ENCODE peak calls at places on chromosomes 5 and 9, in seven cellular contexts. One of them, this sample, is unnamed.

GRCh38 chr5:91266184-91266705 is 116.9 kb downstream of the ARRDC3 start:
- DNase-seq in psoas muscle: no peak
- DNase-seq in lower lobe of right lung: no peak
- DNase-seq in AG04450: no peak
- DNase-seq in stomach: no peak
- DNase-seq in GM23248: peak; percentile 86
- DNase-seq in spleen: no peak
- DNase-seq in this sample: no peak

GRCh38 chr9:34994429-34995287 is 5.1 kb downstream of the DNAJB5 start:
- DNase-seq in psoas muscle: peak; percentile 62
- DNase-seq in lower lobe of right lung: no peak
- DNase-seq in AG04450: no peak
- DNase-seq in stomach: peak; percentile 46
- DNase-seq in GM23248: peak; percentile 71
- DNase-seq in spleen: no peak
- DNase-seq in this sample: peak; percentile 34

GRCh38 chr5:61416010-61416409 is 84.0 kb downstream of the ZSWIM6 start:
- DNase-seq in psoas muscle: no peak
- DNase-seq in lower lobe of right lung: no peak
- DNase-seq in AG04450: no peak
- DNase-seq in stomach: no peak
- DNase-seq in GM23248: no peak
- DNase-seq in spleen: no peak
- DNase-seq in this sample: no peak

GRCh38 chr5:167392252-167392651 is 899.2 kb upstream of the WWC1 start:
- DNase-seq in psoas muscle: no peak
- DNase-seq in lower lobe of right lung: no peak
- DNase-seq in AG04450: no peak
- DNase-seq in stomach: no peak
- DNase-seq in GM23248: no peak
- DNase-seq in spleen: no peak
- DNase-seq in this sample: no peak

GRCh38 chr9:121350993-121351561 is 19.0 kb downstream of the STOM start:
- DNase-seq in psoas muscle: peak; percentile 68
- DNase-seq in lower lobe of right lung: peak; percentile 59
- DNase-seq in AG04450: peak; percentile 86
- DNase-seq in stomach: peak; percentile 77
- DNase-seq in GM23248: peak; percentile 95
- DNase-seq in spleen: no peak
- DNase-seq in this sample: peak; percentile 80

GRCh38 chr9:126491256-126491879 is 122.4 kb upstream of the LMX1B start:
- DNase-seq in psoas muscle: no peak
- DNase-seq in lower lobe of right lung: no peak
- DNase-seq in AG04450: peak; percentile 33
- DNase-seq in stomach: peak; percentile 52
- DNase-seq in GM23248: peak; percentile 81
- DNase-seq in spleen: peak; percentile 61
- DNase-seq in this sample: peak; percentile 58

GRCh38 chr5:112240011-112240410 is 179.1 kb downstream of the EPB41L4A start:
- DNase-seq in psoas muscle: no peak
- DNase-seq in lower lobe of right lung: no peak
- DNase-seq in AG04450: no peak
- DNase-seq in stomach: no peak
- DNase-seq in GM23248: peak; percentile 5
- DNase-seq in spleen: no peak
- DNase-seq in this sample: no peak

GRCh38 chr9:126056312-126057021 is 270.2 kb upstream of the MVB12B start:
- DNase-seq in psoas muscle: no peak
- DNase-seq in lower lobe of right lung: no peak
- DNase-seq in AG04450: no peak
- DNase-seq in stomach: no peak
- DNase-seq in GM23248: no peak
- DNase-seq in spleen: peak; percentile 27
- DNase-seq in this sample: no peak

GRCh38 chr5:154189819-154190651 is 498 bp upstream of the GALNT10 start:
- DNase-seq in psoas muscle: peak; percentile 94
- DNase-seq in lower lobe of right lung: peak; percentile 93
- DNase-seq in AG04450: no peak
- DNase-seq in stomach: peak; percentile 89
- DNase-seq in GM23248: peak; percentile 93
- DNase-seq in spleen: peak; percentile 98
- DNase-seq in this sample: peak; percentile 68

GRCh38 chr9:124786881-124787573 is 10.1 kb downstream of the OLFML2A start:
- DNase-seq in psoas muscle: no peak
- DNase-seq in lower lobe of right lung: no peak
- DNase-seq in AG04450: no peak
- DNase-seq in stomach: peak; percentile 18
- DNase-seq in GM23248: no peak
- DNase-seq in spleen: peak; percentile 67
- DNase-seq in this sample: no peak

GRCh38 chr9:133521122-133522072 is 3.4 kb downstream of the MYMK start:
- DNase-seq in psoas muscle: peak; percentile 19
- DNase-seq in lower lobe of right lung: no peak
- DNase-seq in AG04450: no peak
- DNase-seq in stomach: no peak
- DNase-seq in GM23248: no peak
- DNase-seq in spleen: no peak
- DNase-seq in this sample: no peak

GRCh38 chr5:56269216-56269927 is 36.2 kb upstream of the ANKRD55 start:
- DNase-seq in psoas muscle: no peak
- DNase-seq in lower lobe of right lung: no peak
- DNase-seq in AG04450: no peak
- DNase-seq in stomach: no peak
- DNase-seq in GM23248: peak; percentile 83
- DNase-seq in spleen: no peak
- DNase-seq in this sample: no peak
- H3K27ac ChIP-seq in psoas muscle: no peak overlapping the region
- H3K27ac ChIP-seq in lower lobe of right lung: no peak overlapping the region
- H3K27ac ChIP-seq in AG04450: no peak overlapping the region
- H3K27ac ChIP-seq in stomach: no peak overlapping the region
- H3K27ac ChIP-seq in GM23248: no peak overlapping the region
- H3K27ac ChIP-seq in spleen: no peak overlapping the region
- H3K27ac ChIP-seq in this sample: no peak overlapping the region

DNA sequence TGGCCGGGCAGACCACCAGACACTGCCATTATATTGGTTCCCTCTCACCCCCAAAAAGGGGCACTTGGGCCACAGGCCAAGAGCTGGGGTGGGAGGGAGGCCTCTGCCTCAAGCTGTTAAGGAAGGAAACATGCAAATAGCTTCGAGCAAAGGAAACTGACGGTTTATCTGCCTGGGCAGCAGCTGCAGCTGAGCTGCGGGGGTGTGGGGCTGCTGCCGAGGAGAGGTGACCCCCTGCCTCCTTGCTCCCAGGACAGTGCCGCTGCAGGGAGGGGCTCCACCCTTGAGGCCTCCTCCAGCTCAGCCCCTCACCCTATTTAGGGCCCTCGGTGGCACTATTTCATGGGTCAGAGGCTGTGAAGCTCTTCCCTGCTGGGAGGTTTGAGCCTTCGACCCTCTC is 789 bp downstream of the DOK3 start:
- DNase-seq in psoas muscle: no peak
- DNase-seq in lower lobe of right lung: no peak
- DNase-seq in AG04450: no peak
- DNase-seq in stomach: no peak
- DNase-seq in GM23248: no peak
- DNase-seq in spleen: peak; percentile 87
- DNase-seq in this sample: no peak
- H3K27ac ChIP-seq in psoas muscle: no peak overlapping the region
- H3K27ac ChIP-seq in lower lobe of right lung: peak overlapping the region; percentile 89
- H3K27ac ChIP-seq in AG04450: no peak overlapping the region
- H3K27ac ChIP-seq in stomach: peak overlapping the region; percentile 64
- H3K27ac ChIP-seq in GM23248: no peak overlapping the region
- H3K27ac ChIP-seq in spleen: peak overlapping the region; percentile 74
- H3K27ac ChIP-seq in this sample: no peak overlapping the region

DNA sequence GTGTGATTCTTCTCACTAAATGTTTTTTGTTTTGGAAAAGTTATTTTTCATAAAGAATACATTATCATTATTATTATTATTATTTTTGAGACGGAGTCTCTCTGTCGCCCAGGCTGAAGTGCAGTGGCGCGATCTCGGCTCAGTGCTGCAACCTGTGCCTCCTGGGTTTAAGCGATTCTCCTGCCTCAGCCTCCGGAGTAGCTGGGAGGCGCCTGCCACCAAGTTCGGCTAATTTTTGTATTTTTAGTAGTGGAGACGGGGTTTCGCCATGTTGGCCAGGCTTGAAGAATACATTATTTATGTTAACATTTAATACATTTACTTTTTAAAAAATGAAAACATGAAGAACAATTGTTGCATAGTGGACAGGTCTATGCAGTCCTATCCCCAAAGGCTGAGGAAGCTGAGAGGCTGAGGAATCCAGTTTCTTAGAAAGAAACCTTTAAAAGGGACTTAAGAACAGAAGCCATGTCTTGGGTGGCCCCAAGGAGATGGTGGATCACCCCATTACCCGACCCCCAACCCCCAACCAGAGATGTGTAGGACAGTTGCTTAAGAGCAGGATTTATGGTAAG is 2.0 kb downstream of the TMEM38B start:
- DNase-seq in psoas muscle: no peak
- DNase-seq in lower lobe of right lung: no peak
- DNase-seq in AG04450: no peak
- DNase-seq in stomach: no peak
- DNase-seq in GM23248: no peak
- DNase-seq in spleen: no peak
- DNase-seq in this sample: no peak
- H3K27ac ChIP-seq in psoas muscle: peak overlapping the region; percentile 97
- H3K27ac ChIP-seq in lower lobe of right lung: no peak overlapping the region
- H3K27ac ChIP-seq in AG04450: no peak overlapping the region
- H3K27ac ChIP-seq in stomach: no peak overlapping the region
- H3K27ac ChIP-seq in GM23248: no peak overlapping the region
- H3K27ac ChIP-seq in spleen: no peak overlapping the region
- H3K27ac ChIP-seq in this sample: no peak overlapping the region

DNA sequence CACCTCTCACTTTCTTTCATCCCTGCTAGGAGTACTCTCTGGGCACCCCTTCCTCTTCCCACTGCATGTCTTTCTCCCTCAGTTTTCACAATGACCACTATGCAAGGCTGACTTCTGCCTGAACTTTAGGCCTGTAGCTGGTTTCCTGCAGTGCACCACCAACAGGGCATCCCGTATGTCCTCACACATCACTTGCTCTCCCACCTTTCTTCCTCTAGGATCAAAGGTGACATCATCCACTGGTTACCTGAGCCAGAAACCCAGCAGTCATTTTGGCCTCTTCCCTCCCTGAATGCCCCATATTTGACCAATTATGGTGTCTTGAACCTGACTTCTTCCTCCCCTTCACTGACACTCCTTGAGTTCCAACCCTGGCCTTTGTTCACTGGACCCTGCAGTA is 8.5 kb downstream of the GAS1 start:
- DNase-seq in psoas muscle: no peak
- DNase-seq in lower lobe of right lung: no peak
- DNase-seq in AG04450: no peak
- DNase-seq in stomach: no peak
- DNase-seq in GM23248: no peak
- DNase-seq in spleen: no peak
- DNase-seq in this sample: no peak
- H3K27ac ChIP-seq in psoas muscle: no peak overlapping the region
- H3K27ac ChIP-seq in lower lobe of right lung: no peak overlapping the region
- H3K27ac ChIP-seq in AG04450: no peak overlapping the region
- H3K27ac ChIP-seq in stomach: no peak overlapping the region
- H3K27ac ChIP-seq in GM23248: no peak overlapping the region
- H3K27ac ChIP-seq in spleen: no peak overlapping the region
- H3K27ac ChIP-seq in this sample: no peak overlapping the region

GRCh38 chr5:172171118-172171775 is 16.8 kb downstream of the STK10 start:
- DNase-seq in psoas muscle: no peak
- DNase-seq in lower lobe of right lung: no peak
- DNase-seq in AG04450: no peak
- DNase-seq in stomach: no peak
- DNase-seq in GM23248: no peak
- DNase-seq in spleen: no peak
- DNase-seq in this sample: no peak
- H3K27ac ChIP-seq in psoas muscle: peak overlapping the region; percentile 17
- H3K27ac ChIP-seq in lower lobe of right lung: no peak overlapping the region
- H3K27ac ChIP-seq in AG04450: no peak overlapping the region
- H3K27ac ChIP-seq in stomach: no peak overlapping the region
- H3K27ac ChIP-seq in GM23248: no peak overlapping the region
- H3K27ac ChIP-seq in spleen: no peak overlapping the region
- H3K27ac ChIP-seq in this sample: no peak overlapping the region

GRCh38 chr9:131677445-131678180 is 62.3 kb downstream of the RAPGEF1 start:
- DNase-seq in psoas muscle: no peak
- DNase-seq in lower lobe of right lung: no peak
- DNase-seq in AG04450: peak; percentile 48
- DNase-seq in stomach: no peak
- DNase-seq in GM23248: peak; percentile 83
- DNase-seq in spleen: no peak
- DNase-seq in this sample: no peak

GRCh38 chr9:131685753-131686706 is 53.8 kb downstream of the RAPGEF1 start:
- DNase-seq in psoas muscle: no peak
- DNase-seq in lower lobe of right lung: no peak
- DNase-seq in AG04450: no peak
- DNase-seq in stomach: no peak
- DNase-seq in GM23248: no peak
- DNase-seq in spleen: no peak
- DNase-seq in this sample: no peak

GRCh38 chr9:131679261-131680020 is 60.4 kb downstream of the RAPGEF1 start:
- DNase-seq in psoas muscle: no peak
- DNase-seq in lower lobe of right lung: no peak
- DNase-seq in AG04450: no peak
- DNase-seq in stomach: no peak
- DNase-seq in GM23248: peak; percentile 74
- DNase-seq in spleen: no peak
- DNase-seq in this sample: no peak

GRCh38 chr9:131678499-131679111 is 61.3 kb downstream of the RAPGEF1 start:
- DNase-seq in psoas muscle: peak; percentile 88
- DNase-seq in lower lobe of right lung: peak; percentile 67
- DNase-seq in AG04450: peak; percentile 88
- DNase-seq in stomach: peak; percentile 68
- DNase-seq in GM23248: peak; percentile 98
- DNase-seq in spleen: peak; percentile 91
- DNase-seq in this sample: peak; percentile 58

DNA sequence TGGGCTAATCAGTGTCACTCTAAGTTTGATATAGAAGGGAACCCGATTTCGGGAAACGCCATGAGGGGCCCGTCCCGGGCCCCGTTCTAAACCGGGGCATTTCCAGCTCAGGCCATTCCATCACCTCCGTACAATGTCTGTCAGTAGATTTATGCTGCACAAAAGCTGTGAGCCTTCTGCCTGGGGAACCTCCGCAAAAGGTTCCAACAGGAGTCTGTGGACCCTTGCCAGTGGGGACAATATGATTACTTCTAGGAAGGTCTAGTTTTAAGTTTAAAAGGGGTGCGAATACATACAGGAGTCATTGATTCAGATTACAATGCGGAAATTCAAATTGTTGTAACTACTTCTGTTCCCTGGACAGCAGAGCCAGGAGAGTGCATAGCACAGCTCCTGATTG is 57.6 kb downstream of the RAPGEF1 start:
- DNase-seq in psoas muscle: no peak
- DNase-seq in lower lobe of right lung: no peak
- DNase-seq in AG04450: no peak
- DNase-seq in stomach: no peak
- DNase-seq in GM23248: no peak
- DNase-seq in spleen: no peak
- DNase-seq in this sample: no peak
- H3K27ac ChIP-seq in psoas muscle: no peak overlapping the region
- H3K27ac ChIP-seq in lower lobe of right lung: peak overlapping the region; percentile 50
- H3K27ac ChIP-seq in AG04450: no peak overlapping the region
- H3K27ac ChIP-seq in stomach: peak overlapping the region; percentile 67
- H3K27ac ChIP-seq in GM23248: no peak overlapping the region
- H3K27ac ChIP-seq in spleen: no peak overlapping the region
- H3K27ac ChIP-seq in this sample: no peak overlapping the region

DNA sequence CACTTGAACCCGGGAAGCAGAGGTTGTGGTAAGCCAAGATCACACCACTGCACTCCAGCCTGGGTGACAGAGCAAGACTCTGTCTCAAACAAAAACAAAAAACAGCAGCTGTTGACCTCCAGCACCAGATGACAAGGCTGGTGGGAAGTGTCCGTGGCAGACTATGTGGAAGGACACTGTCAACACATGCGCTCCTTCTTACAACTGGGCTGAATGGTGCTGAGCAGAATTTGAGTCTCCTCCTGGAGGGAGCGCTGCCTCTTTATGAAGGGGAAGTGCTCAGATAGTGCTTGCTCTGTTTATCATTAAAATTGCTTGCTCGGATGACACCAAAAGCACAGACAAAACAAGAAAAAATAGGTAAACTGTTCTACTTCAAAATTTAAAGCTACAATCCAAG is 9.2 kb upstream of the CFAP157 start:
- DNase-seq in psoas muscle: no peak
- DNase-seq in lower lobe of right lung: no peak
- DNase-seq in AG04450: no peak
- DNase-seq in stomach: no peak
- DNase-seq in GM23248: no peak
- DNase-seq in spleen: no peak
- DNase-seq in this sample: no peak
- H3K27ac ChIP-seq in psoas muscle: peak overlapping the region; percentile 88
- H3K27ac ChIP-seq in lower lobe of right lung: no peak overlapping the region
- H3K27ac ChIP-seq in AG04450: no peak overlapping the region
- H3K27ac ChIP-seq in stomach: peak overlapping the region; percentile 8
- H3K27ac ChIP-seq in GM23248: no peak overlapping the region
- H3K27ac ChIP-seq in spleen: no peak overlapping the region
- H3K27ac ChIP-seq in this sample: no peak overlapping the region

This sample was measured in prostate gland.